ENCODE peak calls at places on chromosomes 5 and 9, in four cellular contexts. Z is A673, Y is GM23248, W is PC-3. A is an unnamed sample.

GRCh38 chr5:53333160-53333559 is 147.3 kb upstream of the FST start:
- DNase-seq in Y (peak), W (peak), Z (no peak), A (no peak)

GRCh38 chr5:153623906-153624765 is 133.7 kb downstream of the GRIA1 start:
- DNase-seq in W (peak), Z (no peak), Y (peak), A (no peak)

GRCh38 chr5:63310644-63311043 is 651.6 kb downstream of the HTR1A start:
- DNase-seq in Y (no peak), Z (no peak), W (no peak), A (no peak)

GRCh38 chr5:147093138-147093537 is 141.7 kb upstream of the STK32A start:
- DNase-seq in W (no peak), Z (peak), Y (peak), A (no peak)

GRCh38 chr5:90438100-90438499 is 28.5 kb upstream of the CETN3 start:
- DNase-seq in W (no peak), Z (no peak), Y (no peak), A (no peak)

GRCh38 chr5:113776168-113776567 is 262.7 kb downstream of the YTHDC2 start:
- DNase-seq in Y (no peak), W (no peak), Z (no peak), A (no peak)

GRCh38 chr5:161544350-161544765 is 2.2 kb downstream of the GABRB2 start:
- DNase-seq in W (peak), Y (peak), Z (peak), A (peak)

GRCh38 chr5:158463971-158464370 is 605.0 kb upstream of the CLINT1 start:
- DNase-seq in Z (no peak), Y (peak), W (no peak), A (no peak)

GRCh38 chr5:172114875-172115422 is 73.1 kb downstream of the STK10 start:
- DNase-seq in W (no peak), Y (no peak), Z (no peak), A (no peak)

GRCh38 chr9:19074836-19075235 is 25.6 kb downstream of the RRAGA start:
- DNase-seq in Y (no peak), Z (no peak), W (peak), A (no peak)

DNA sequence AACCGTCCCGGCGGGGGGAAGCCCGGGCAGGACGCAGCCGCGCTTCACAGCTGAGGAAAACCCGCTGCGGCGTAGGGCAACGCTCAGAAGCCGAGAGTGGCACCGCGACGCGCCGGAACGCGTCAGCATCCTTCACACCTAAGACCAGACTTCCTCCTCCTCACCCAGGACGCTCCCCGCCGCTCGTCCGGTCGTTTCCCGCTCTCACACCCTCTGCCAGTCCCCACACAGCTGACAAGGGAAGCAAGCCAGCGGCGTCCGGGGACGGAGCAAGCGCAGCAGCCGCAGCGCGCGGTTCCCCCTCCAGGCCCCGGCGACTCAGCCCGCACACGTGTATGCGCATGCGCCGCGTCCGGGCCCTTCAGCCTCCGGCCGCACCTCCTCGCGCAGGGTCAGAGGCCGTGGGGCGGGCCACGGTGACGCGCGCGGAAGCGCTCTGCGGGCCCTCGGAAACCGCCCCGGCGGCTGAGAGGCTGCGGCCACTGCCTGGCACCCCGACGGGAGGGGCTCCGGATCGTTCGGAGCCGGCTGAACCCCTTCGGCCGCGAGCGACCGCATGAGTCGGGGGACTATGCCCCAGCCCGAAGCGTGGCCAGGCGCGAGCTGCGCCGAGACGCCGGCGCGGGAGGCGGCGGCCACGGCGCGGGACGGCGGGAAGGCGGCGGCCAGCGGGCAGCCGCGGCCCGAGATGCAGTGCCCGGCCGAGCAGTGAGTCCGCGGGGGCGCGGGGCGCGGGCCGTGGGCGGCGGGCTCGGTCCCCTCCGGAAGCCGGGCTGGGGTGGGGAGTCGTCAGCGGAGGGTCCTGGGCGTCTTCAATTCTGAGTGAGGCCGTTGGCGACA is at the start of gene OTULIN:
- DNase-seq in Z (peak), Y (peak), W (peak), A (peak)
- TF ChIP-seq EZH2 in Z (no peak), Y (no peak), W (no peak), A (no peak)

DNA sequence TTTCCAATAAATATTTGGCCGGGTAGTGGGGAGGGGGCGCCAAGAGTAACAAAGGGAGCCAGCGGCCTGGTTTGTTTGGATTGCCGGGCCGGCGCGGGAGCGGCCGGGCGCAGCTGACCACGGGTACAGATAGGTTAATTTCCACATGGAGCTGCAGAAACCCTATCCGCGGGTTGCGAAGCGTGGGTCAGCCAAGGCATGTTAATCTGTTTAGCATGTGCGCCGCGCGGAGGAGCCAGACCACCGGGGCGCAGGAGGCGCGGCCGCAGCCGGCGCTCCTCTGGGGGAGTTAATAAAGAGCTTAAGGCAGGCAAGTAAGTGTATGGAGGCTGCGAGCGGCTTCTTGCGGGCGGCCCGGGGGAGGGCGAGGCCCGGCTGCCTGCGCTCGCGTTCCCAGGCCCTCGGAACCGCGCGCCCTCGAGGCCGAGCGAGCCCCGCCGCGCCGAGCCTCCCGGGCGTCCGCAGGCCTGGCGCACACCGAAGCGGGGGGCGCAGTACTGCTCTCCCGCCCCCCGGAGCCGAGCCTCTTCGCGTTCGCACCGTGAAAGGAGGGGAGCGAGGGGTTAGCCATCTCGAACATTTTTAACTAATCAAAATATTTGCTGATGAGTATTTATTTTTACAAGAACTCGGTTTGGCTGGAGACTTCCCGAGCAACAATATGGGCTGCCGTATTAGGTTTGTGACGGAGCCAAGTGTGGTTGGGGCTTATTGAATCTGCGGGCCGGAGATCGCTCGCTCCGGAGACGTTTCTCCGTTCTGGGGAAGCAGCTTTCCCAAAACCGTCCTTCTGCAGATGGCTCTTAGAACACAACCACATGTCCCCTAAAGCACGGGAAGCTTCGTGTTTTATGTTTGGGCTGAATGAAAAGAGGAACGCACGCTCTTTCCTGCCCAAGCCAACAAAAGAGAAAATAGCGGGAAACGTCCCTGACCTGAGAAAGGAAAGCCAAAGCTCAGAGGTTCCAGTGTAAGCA is 28.9 kb downstream of the FOXD1 start:
- DNase-seq in W (no peak), Y (peak), Z (peak), A (no peak)
- TF ChIP-seq EZH2 in W (no peak), Y (no peak), Z (peak), A (no peak)

DNA sequence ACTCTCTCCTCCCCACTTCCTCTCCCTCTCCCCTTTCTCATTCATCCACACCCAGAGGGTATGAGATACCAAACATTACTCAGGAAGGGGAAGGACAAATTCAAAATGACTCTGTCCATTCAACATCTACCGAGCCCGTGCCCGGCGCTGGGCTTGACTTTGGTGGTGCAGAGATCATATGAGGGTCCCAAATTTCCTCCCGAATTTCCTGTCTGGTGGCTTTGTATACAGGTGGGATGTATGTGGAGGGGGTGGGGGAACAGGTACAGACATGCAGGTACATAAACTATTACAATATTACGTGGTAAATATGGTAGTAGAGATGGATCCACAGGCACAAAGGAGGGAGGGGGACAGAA is 21.8 kb upstream of the GABRP start:
- DNase-seq in W (no peak), Y (no peak), Z (no peak), A (no peak)
- TF ChIP-seq EZH2 in W (no peak), Y (no peak), Z (no peak), A (no peak)

DNA sequence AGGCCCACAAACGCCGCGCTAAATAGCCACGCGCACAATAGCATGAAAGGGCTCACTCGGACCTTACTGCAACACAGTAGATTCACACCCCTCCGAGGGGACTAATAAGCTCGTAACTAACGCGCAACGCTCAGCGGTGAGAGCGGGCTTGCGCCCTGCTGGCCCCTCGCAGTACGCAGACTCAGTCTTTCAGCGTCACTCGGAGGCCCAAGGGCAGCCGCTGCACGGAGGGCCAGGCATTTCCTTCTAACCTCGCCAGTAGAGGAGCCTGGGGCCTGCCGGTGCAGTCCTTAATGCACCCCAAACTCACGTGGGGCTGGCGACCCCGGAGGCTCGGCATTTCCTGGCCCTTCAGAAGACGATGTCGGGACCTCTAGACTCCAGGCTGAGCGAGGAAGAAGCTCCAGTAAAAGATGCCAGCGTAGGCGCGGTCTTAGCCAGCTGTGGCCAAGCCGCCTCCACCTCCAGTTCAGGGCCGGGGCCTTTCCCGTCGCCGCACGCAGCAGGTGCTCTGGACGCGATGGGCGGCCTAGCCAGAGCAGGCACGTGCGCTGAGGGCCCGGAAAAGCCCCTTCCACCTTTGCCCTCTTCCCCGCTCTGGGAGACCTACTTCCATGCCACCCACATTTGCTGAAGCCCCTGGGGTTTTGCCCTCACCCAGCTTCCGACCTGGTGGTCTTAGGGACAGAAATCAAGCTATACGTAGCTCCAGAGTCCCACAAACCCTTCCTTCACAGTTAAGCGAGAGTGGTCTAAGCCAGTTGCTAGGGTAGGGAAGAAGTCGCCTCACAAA is 38.3 kb upstream of the TIFAB start:
- DNase-seq in W (no peak), Z (no peak), Y (no peak), A (no peak)
- TF ChIP-seq EZH2 in W (no peak), Z (no peak), Y (no peak), A (no peak)

DNA sequence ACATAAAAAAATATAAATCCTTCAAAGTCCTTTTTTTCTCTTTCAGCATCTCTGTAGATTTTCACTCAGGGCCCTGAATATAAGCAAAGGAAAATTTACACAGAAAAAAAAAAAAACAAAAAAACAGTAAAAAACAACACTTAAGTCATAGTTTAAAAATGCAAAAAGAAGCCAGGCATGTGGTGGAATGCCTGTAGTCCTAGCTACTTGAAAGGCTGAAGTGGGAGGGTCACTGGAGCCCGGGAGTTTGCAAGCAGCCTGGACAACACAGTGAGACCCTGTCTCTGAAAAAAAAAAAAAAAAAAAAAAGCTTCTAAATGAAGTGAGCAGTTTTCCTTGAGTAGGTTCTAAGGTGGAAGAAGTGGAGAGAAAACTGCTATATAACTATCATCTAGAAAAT is 55.0 kb upstream of the BNC2 start:
- DNase-seq in Y (peak), W (no peak), Z (no peak), A (no peak)
- TF ChIP-seq EZH2 in Y (no peak), W (no peak), Z (no peak), A (no peak)

DNA sequence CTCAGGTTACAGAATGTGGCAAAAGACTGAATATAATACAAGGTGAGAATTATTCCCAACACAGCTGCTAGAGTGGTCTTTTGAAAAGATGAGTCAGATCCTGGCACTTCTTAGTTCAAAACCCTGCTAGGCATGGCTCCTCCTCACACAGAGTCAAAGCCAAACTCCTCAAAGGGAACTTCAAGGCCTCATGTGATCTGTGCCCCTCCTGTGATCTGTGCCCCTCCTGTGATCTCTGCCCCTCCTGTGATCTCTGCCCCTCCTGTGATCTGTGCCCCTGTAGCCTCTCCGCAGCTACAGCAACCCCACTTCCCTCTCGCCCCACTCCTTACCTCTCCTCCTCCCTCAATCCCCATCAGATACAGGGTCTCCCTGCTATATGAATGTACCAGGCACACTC is 525.5 kb upstream of the CCNG1 start:
- DNase-seq in Z (no peak), Y (no peak), W (no peak), A (no peak)
- TF ChIP-seq EZH2 in Z (no peak), Y (no peak), W (no peak), A (no peak)

A was measured in MM.1S.